ENCODE peak calls at places on chromosome 6, in nine cellular contexts. One of them, this sample, is unnamed.

GRCh38 chr6:31771992-31772358 is 5.2 kb downstream of the VWA7 start:
- DNase-seq in RWPE1: no peak
- DNase-seq in astrocyte: peak; percentile 49
- DNase-seq in IMR-90: peak; percentile 53
- DNase-seq in brain microvascular endothelial cell: no peak
- DNase-seq in K562: no peak
- DNase-seq in upper lobe of right lung: no peak
- DNase-seq in MM.1S: no peak
- DNase-seq in endodermal cell: no peak
- DNase-seq in this sample: no peak

GRCh38 chr6:168242655-168243225 is 76.8 kb downstream of the DACT2 start:
- DNase-seq in K562: no peak
- DNase-seq in MM.1S: no peak
- DNase-seq in endodermal cell: no peak
- DNase-seq in brain microvascular endothelial cell: no peak
- DNase-seq in RWPE1: no peak
- DNase-seq in IMR-90: no peak
- DNase-seq in astrocyte: no peak
- DNase-seq in upper lobe of right lung: no peak
- DNase-seq in this sample: no peak

GRCh38 chr6:85673198-85674139 is 30.8 kb upstream of the SYNCRIP start:
- DNase-seq in RWPE1: no peak
- DNase-seq in upper lobe of right lung: no peak
- DNase-seq in IMR-90: no peak
- DNase-seq in K562: no peak
- DNase-seq in astrocyte: no peak
- DNase-seq in MM.1S: no peak
- DNase-seq in endodermal cell: no peak
- DNase-seq in brain microvascular endothelial cell: no peak
- DNase-seq in this sample: no peak

GRCh38 chr6:37130704-37131103 is 39.2 kb upstream of the PIM1 start:
- DNase-seq in MM.1S: no peak
- DNase-seq in upper lobe of right lung: peak; percentile 88
- DNase-seq in astrocyte: peak; percentile 42
- DNase-seq in K562: no peak
- DNase-seq in endodermal cell: no peak
- DNase-seq in brain microvascular endothelial cell: peak; percentile 41
- DNase-seq in RWPE1: no peak
- DNase-seq in IMR-90: peak; percentile 56
- DNase-seq in this sample: peak; percentile 87

GRCh38 chr6:10272591-10272990 is 142.3 kb downstream of the TFAP2A start:
- DNase-seq in IMR-90: no peak
- DNase-seq in brain microvascular endothelial cell: no peak
- DNase-seq in upper lobe of right lung: no peak
- DNase-seq in MM.1S: no peak
- DNase-seq in K562: no peak
- DNase-seq in astrocyte: peak; percentile 14
- DNase-seq in endodermal cell: no peak
- DNase-seq in RWPE1: no peak
- DNase-seq in this sample: no peak

GRCh38 chr6:27250955-27251671 is 3.6 kb downstream of the PRSS16 start:
- DNase-seq in upper lobe of right lung: peak; percentile 97
- DNase-seq in brain microvascular endothelial cell: peak; percentile 52
- DNase-seq in IMR-90: no peak
- DNase-seq in astrocyte: no peak
- DNase-seq in K562: peak; percentile 95
- DNase-seq in RWPE1: peak; percentile 92
- DNase-seq in endodermal cell: peak; percentile 99
- DNase-seq in MM.1S: peak; percentile 87
- DNase-seq in this sample: peak; percentile 95

GRCh38 chr6:127146935-127147334 is 28.5 kb downstream of the RSPO3 start:
- DNase-seq in astrocyte: peak; percentile 98
- DNase-seq in endodermal cell: no peak
- DNase-seq in MM.1S: no peak
- DNase-seq in IMR-90: peak; percentile 82
- DNase-seq in K562: no peak
- DNase-seq in upper lobe of right lung: no peak
- DNase-seq in RWPE1: peak; percentile 9
- DNase-seq in brain microvascular endothelial cell: peak; percentile 91
- DNase-seq in this sample: no peak

GRCh38 chr6:162532283-162533008 is 195.1 kb downstream of the PRKN start:
- DNase-seq in RWPE1: no peak
- DNase-seq in endodermal cell: no peak
- DNase-seq in upper lobe of right lung: no peak
- DNase-seq in MM.1S: no peak
- DNase-seq in brain microvascular endothelial cell: no peak
- DNase-seq in K562: no peak
- DNase-seq in IMR-90: no peak
- DNase-seq in astrocyte: no peak
- DNase-seq in this sample: no peak

GRCh38 chr6:36906539-36906938 is 20.8 kb downstream of the C6orf89 start:
- DNase-seq in brain microvascular endothelial cell: no peak
- DNase-seq in endodermal cell: no peak
- DNase-seq in upper lobe of right lung: peak; percentile 83
- DNase-seq in IMR-90: no peak
- DNase-seq in K562: no peak
- DNase-seq in RWPE1: no peak
- DNase-seq in MM.1S: no peak
- DNase-seq in astrocyte: no peak
- DNase-seq in this sample: peak; percentile 83

GRCh38 chr6:80540700-80541099 is 434.2 kb downstream of the BCKDHB start:
- DNase-seq in K562: no peak
- DNase-seq in endodermal cell: no peak
- DNase-seq in upper lobe of right lung: no peak
- DNase-seq in IMR-90: peak; percentile 13
- DNase-seq in astrocyte: no peak
- DNase-seq in MM.1S: no peak
- DNase-seq in brain microvascular endothelial cell: no peak
- DNase-seq in RWPE1: peak; percentile 9
- DNase-seq in this sample: no peak

GRCh38 chr6:29631860-29632731 is 887 bp downstream of the GABBR1 start:
- DNase-seq in brain microvascular endothelial cell: no peak
- DNase-seq in RWPE1: peak; percentile 45
- DNase-seq in endodermal cell: peak; percentile 90
- DNase-seq in MM.1S: peak; percentile 53
- DNase-seq in K562: peak; percentile 81
- DNase-seq in astrocyte: peak; percentile 51
- DNase-seq in upper lobe of right lung: peak; percentile 77
- DNase-seq in IMR-90: peak; percentile 55
- DNase-seq in this sample: peak; percentile 63

GRCh38 chr6:100775667-100776066 is 105.5 kb downstream of the ASCC3 start:
- DNase-seq in astrocyte: no peak
- DNase-seq in K562: no peak
- DNase-seq in RWPE1: no peak
- DNase-seq in IMR-90: no peak
- DNase-seq in MM.1S: no peak
- DNase-seq in endodermal cell: no peak
- DNase-seq in upper lobe of right lung: no peak
- DNase-seq in brain microvascular endothelial cell: no peak
- DNase-seq in this sample: no peak

GRCh38 chr6:11482616-11483015 is 54.9 kb upstream of the TMEM170B start:
- DNase-seq in RWPE1: no peak
- DNase-seq in endodermal cell: no peak
- DNase-seq in astrocyte: no peak
- DNase-seq in IMR-90: no peak
- DNase-seq in brain microvascular endothelial cell: no peak
- DNase-seq in MM.1S: no peak
- DNase-seq in K562: no peak
- DNase-seq in upper lobe of right lung: no peak
- DNase-seq in this sample: no peak

DNA sequence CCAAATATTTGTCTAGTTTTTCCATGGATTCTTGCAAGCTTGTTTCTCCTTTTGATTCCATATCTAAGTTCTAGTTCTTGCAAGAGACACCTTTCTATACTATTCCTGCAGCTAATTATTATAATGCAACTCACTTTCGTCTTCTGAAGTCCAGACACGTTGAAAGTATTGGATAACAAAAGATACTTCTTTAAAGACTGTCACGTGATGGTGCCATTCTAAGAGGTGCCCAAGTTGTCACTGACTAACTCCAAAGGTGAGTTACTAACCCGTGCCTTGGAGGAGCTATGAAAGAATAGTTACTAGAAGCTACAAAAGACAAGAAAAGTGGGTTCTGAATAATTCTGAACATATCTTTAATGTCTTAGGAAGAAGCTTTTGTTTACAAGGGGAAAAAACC is 322.6 kb downstream of the HDGFL1 start:
- DNase-seq in MM.1S: no peak
- DNase-seq in RWPE1: no peak
- DNase-seq in IMR-90: no peak
- DNase-seq in endodermal cell: no peak
- DNase-seq in astrocyte: no peak
- DNase-seq in upper lobe of right lung: no peak
- DNase-seq in brain microvascular endothelial cell: no peak
- DNase-seq in K562: no peak
- DNase-seq in this sample: no peak
- H3K27ac ChIP-seq in MM.1S: no peak overlapping the region
- H3K27ac ChIP-seq in RWPE1: no peak overlapping the region
- H3K27ac ChIP-seq in IMR-90: peak overlapping the region; percentile 62
- H3K27ac ChIP-seq in endodermal cell: no peak overlapping the region
- H3K27ac ChIP-seq in astrocyte: peak overlapping the region; percentile 92
- H3K27ac ChIP-seq in upper lobe of right lung: no peak overlapping the region
- H3K27ac ChIP-seq in brain microvascular endothelial cell: peak overlapping the region; percentile 72
- H3K27ac ChIP-seq in K562: no peak overlapping the region
- H3K27ac ChIP-seq in this sample: no peak overlapping the region

DNA sequence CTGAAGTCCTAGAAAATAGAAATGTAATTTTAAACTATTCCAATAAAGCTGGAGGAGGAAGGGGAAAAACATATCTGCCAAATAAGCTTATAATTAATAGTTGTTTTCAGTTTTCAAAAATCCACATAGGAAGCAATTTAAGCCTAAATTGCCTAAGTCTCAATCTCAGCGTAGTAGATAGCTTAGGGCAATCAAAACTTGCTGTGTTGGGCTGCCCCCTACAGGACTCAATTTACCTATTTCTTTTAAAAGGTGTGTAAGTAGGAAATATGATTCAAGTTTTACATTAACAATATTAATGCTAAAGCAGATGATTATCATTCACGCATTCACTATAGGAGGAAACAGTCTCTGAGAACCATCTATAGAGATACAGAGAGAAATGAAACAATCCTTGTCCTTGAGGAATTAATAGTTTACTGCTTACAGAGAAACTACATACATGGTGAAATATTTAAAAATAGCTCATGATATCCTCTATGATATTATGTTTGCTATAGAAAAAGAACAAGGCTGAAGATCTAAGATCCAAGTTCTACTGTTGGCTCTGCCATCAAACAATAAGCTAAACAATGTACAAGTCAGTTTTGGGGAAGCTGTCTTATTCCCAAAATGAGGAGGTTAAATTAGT is 102.1 kb downstream of the ATG5 start:
- DNase-seq in endodermal cell: peak; percentile 71
- DNase-seq in K562: peak; percentile 31
- DNase-seq in brain microvascular endothelial cell: peak; percentile 75
- DNase-seq in RWPE1: peak; percentile 29
- DNase-seq in astrocyte: peak; percentile 51
- DNase-seq in IMR-90: peak; percentile 79
- DNase-seq in MM.1S: peak; percentile 87
- DNase-seq in upper lobe of right lung: no peak
- DNase-seq in this sample: no peak
- TF ChIP-seq CTCF in endodermal cell: peak; percentile 92
- TF ChIP-seq CTCF in K562: no peak
- TF ChIP-seq CTCF in brain microvascular endothelial cell: peak; percentile 69
- TF ChIP-seq CTCF in RWPE1: peak; percentile 64
- TF ChIP-seq CTCF in astrocyte: peak; percentile 73
- TF ChIP-seq CTCF in IMR-90: peak; percentile 80
- TF ChIP-seq CTCF in MM.1S: peak; percentile 67
- TF ChIP-seq CTCF in upper lobe of right lung: peak; percentile 68
- TF ChIP-seq CTCF in this sample: peak; percentile 65

GRCh38 chr6:157943249-157943963 is 38.3 kb upstream of the SYNJ2 start:
- DNase-seq in upper lobe of right lung: no peak
- DNase-seq in brain microvascular endothelial cell: no peak
- DNase-seq in IMR-90: no peak
- DNase-seq in astrocyte: no peak
- DNase-seq in K562: no peak
- DNase-seq in MM.1S: no peak
- DNase-seq in RWPE1: no peak
- DNase-seq in endodermal cell: no peak
- DNase-seq in this sample: no peak
- H3K27ac ChIP-seq in upper lobe of right lung: no peak overlapping the region
- H3K27ac ChIP-seq in brain microvascular endothelial cell: no peak overlapping the region
- H3K27ac ChIP-seq in IMR-90: no peak overlapping the region
- H3K27ac ChIP-seq in astrocyte: no peak overlapping the region
- H3K27ac ChIP-seq in K562: no peak overlapping the region
- H3K27ac ChIP-seq in MM.1S: no peak overlapping the region
- H3K27ac ChIP-seq in RWPE1: no peak overlapping the region
- H3K27ac ChIP-seq in endodermal cell: no peak overlapping the region
- H3K27ac ChIP-seq in this sample: no peak overlapping the region

GRCh38 chr6:131061771-131062160 is 1.3 kb downstream of the EPB41L2 start:
- DNase-seq in astrocyte: no peak
- DNase-seq in RWPE1: no peak
- DNase-seq in IMR-90: no peak
- DNase-seq in K562: no peak
- DNase-seq in MM.1S: no peak
- DNase-seq in endodermal cell: no peak
- DNase-seq in upper lobe of right lung: no peak
- DNase-seq in brain microvascular endothelial cell: no peak
- DNase-seq in this sample: no peak
- TF ChIP-seq CTCF in astrocyte: no peak
- TF ChIP-seq CTCF in RWPE1: no peak
- TF ChIP-seq CTCF in IMR-90: no peak
- TF ChIP-seq CTCF in K562: no peak
- TF ChIP-seq CTCF in MM.1S: no peak
- TF ChIP-seq CTCF in endodermal cell: no peak
- TF ChIP-seq CTCF in upper lobe of right lung: no peak
- TF ChIP-seq CTCF in brain microvascular endothelial cell: no peak
- TF ChIP-seq CTCF in this sample: no peak

This sample was measured in lower lobe of right lung.